ENCODE peak calls at places on chromosome 12, in eight cellular contexts. B is fibroblast of lung; Q is tibial artery; L is naive thymus-derived CD4-positive, alpha-beta T cell; S is Peyer's patch; R is transverse colon; M is heart right ventricle; A is esophagus squamous epithelium. X is an unnamed sample. For H3K9me3, the result is how much of the 10 kb centered on the place peaks cover.

GRCh38 chr12:118537481-118537917 is 161.1 kb downstream of the SUDS3 start:
- DNase-seq in B (no peak), Q (peak), L (no peak), S (no peak), R (peak), M (peak), A (no peak), X (no peak)

GRCh38 chr12:57720606-57721595 is 17.6 kb downstream of the AGAP2 start:
- DNase-seq in B (no peak), Q (no peak), L (no peak), S (no peak), R (no peak), M (no peak), A (no peak), X (no peak)

GRCh38 chr12:2501464-2502181 is 293.1 kb upstream of the FKBP4 start:
- DNase-seq in B (no peak), Q (peak), L (no peak), S (peak), R (no peak), M (peak), A (no peak), X (no peak)

GRCh38 chr12:25714219-25714984 is 161.3 kb upstream of the LMNTD1 start:
- DNase-seq in B (no peak), Q (no peak), L (no peak), S (no peak), R (no peak), M (no peak), A (no peak), X (no peak)

GRCh38 chr12:65720739-65721138 is 103.5 kb upstream of the HMGA2 start:
- DNase-seq in B (no peak), Q (no peak), L (no peak), S (no peak), R (no peak), M (no peak), A (no peak), X (no peak)

GRCh38 chr12:95739561-95740313 is 50.8 kb downstream of the NTN4 start:
- DNase-seq in B (no peak), Q (no peak), L (no peak), S (no peak), R (no peak), M (peak), A (no peak), X (no peak)

GRCh38 chr12:105523164-105524057 is 192.9 kb downstream of the C12orf75 start:
- DNase-seq in B (peak), Q (peak), L (no peak), S (no peak), R (peak), M (peak), A (peak), X (peak)

GRCh38 chr12:120663741-120664140 is 23.2 kb upstream of the MLEC start:
- DNase-seq in B (no peak), Q (no peak), L (no peak), S (no peak), R (no peak), M (no peak), A (no peak), X (no peak)

GRCh38 chr12:114760151-114760877 is 76.3 kb upstream of the TBX3 start:
- DNase-seq in B (no peak), Q (no peak), L (no peak), S (no peak), R (no peak), M (no peak), A (no peak), X (no peak)

GRCh38 chr12:52495385-52495784 is 2.3 kb upstream of the KRT6A start:
- DNase-seq in B (no peak), Q (no peak), L (no peak), S (no peak), R (no peak), M (no peak), A (no peak), X (no peak)

GRCh38 chr12:94134226-94134795 is 14.1 kb upstream of the PLXNC1 start:
- DNase-seq in B (peak), Q (no peak), L (peak), S (no peak), R (no peak), M (peak), A (no peak), X (no peak)

GRCh38 chr12:108972226-108972757 is 48.6 kb downstream of the SVOP start:
- DNase-seq in B (no peak), Q (no peak), L (no peak), S (no peak), R (no peak), M (no peak), A (no peak), X (no peak)

GRCh38 chr12:2451025-2451424 is 343.7 kb upstream of the FKBP4 start:
- DNase-seq in B (no peak), Q (no peak), L (no peak), S (no peak), R (no peak), M (no peak), A (no peak), X (no peak)

DNA sequence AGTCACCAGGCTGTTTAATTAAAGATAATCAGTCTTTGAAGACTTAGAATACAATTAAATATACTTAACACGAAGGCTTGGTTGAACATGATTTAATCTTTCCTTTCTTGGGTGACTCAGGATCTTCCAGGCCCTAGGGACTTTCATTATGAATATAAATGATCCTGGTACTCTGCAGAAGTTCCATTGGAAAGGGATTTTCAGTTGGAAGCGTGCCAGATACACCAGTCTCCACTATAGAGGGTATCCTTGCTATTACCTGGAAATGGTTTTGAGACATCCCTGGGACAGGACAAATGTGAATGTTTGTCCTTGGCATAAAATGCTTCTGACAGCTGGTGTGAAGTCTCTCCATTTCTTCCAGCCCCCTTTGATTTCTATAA is 181.1 kb upstream of the PWP1 start:
- DNase-seq in B (no peak), Q (no peak), L (no peak), S (no peak), R (no peak), M (no peak), A (no peak), X (no peak)
- H3K9me3 ChIP-seq in B (under half), Q (under half), L (under half), S (under half), R (under half), M (under half), A (under half), X (under half)

GRCh38 chr12:131025234-131025633 is 71.5 kb downstream of the ADGRD1 start:
- DNase-seq in B (no peak), Q (no peak), L (no peak), S (no peak), R (no peak), M (no peak), A (no peak), X (no peak)
- H3K9me3 ChIP-seq in B (under half), Q (under half), L (under half), S (under half), R (under half), M (under half), A (under half), X (under half)

DNA sequence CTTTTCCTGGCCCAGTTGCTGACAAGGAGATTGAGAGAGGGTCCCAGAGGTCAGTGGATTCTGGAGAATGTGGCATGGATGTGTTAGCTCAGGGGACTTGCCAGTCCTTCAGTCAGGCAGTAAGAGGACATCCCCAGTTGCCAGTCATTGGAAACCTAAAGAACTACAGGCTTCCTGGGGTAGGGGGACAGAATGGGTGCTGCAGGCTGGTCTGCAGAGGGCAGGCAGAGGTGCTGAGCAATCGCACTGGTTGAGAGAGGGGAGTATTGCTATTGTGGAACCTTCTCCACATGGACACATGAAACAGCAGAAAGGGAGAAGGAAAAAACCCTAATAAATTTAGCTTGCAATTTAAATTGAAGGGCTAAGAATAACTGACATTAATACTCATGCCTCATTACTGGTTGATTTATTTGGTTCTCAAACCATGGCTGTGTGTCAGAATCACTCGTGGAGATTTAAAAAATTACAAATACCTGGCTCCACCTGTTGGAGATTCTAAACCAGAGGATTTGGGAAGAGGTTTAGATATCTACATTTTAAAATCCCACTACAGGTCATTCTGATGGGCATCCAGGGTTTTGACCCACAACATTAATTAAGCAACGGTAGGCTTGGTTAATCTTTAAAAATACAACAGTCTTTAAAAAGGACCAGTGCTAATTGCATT is 71.2 kb upstream of the SLC38A2 start:
- DNase-seq in B (no peak), Q (no peak), L (no peak), S (no peak), R (no peak), M (no peak), A (no peak), X (no peak)
- H3K9me3 ChIP-seq in B (under half), Q (under half), L (under half), S (under half), R (under half), M (under half), A (under half), X (under half)

GRCh38 chr12:62375603-62376002 is 91.0 kb upstream of the MON2 start:
- DNase-seq in B (no peak), Q (no peak), L (no peak), S (no peak), R (no peak), M (no peak), A (no peak), X (no peak)
- H3K9me3 ChIP-seq in B (under half), Q (under half), L (under half), S (under half), R (under half), M (under half), A (under half), X (under half)

GRCh38 chr12:133156125-133156690 is 25.1 kb upstream of the ZNF268 start:
- DNase-seq in B (peak), Q (no peak), L (no peak), S (no peak), R (no peak), M (no peak), A (no peak), X (no peak)
- H3K9me3 ChIP-seq in B (under half), Q (half or more), L (under half), S (under half), R (half or more), M (half or more), A (half or more), X (half or more)

GRCh38 chr12:92726865-92727264 is 24.1 kb downstream of the PLEKHG7 start:
- DNase-seq in B (no peak), Q (no peak), L (no peak), S (no peak), R (no peak), M (no peak), A (no peak), X (no peak)

GRCh38 chr12:92730758-92731157 is 28.0 kb downstream of the PLEKHG7 start:
- DNase-seq in B (no peak), Q (no peak), L (no peak), S (no peak), R (no peak), M (no peak), A (no peak), X (no peak)

GRCh38 chr12:92735131-92735721 is 32.4 kb downstream of the PLEKHG7 start:
- DNase-seq in B (peak), Q (no peak), L (no peak), S (no peak), R (no peak), M (peak), A (no peak), X (no peak)

GRCh38 chr12:92729773-92730305 is 27.1 kb downstream of the PLEKHG7 start:
- DNase-seq in B (no peak), Q (no peak), L (no peak), S (no peak), R (no peak), M (no peak), A (no peak), X (no peak)
- H3K9me3 ChIP-seq in B (under half), Q (under half), L (under half), S (under half), R (under half), M (under half), A (under half), X (under half)

DNA sequence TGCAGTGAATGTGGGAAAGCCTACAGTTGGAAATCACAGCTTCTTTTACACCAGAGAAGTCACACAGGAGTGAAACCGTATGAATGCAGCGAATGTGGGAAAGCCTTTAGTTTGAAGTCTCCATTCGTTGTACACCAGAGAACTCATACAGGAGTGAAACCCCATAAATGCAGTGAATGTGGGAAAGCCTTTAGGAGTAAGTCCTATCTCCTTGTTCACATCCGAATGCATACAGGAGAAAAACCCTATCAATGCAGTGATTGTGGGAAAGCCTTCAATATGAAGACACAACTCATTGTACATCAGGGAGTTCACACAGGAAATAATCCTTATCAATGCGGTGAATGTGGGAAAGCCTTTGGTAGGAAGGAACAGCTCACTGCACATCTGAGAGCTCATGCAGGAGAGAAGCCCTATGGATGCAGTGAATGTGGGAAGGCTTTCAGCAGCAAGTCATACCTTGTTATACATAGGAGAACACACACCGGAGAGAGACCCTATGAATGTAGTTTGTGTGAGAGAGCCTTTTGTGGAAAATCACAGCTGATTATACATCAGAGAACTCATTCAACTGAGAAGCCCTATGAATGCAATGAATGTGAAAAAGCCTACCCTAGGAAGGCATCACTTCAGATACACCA is 24.6 kb downstream of the ZNF26 start:
- DNase-seq in B (peak), Q (no peak), L (peak), S (no peak), R (no peak), M (no peak), A (no peak), X (no peak)
- H3K9me3 ChIP-seq in B (under half), Q (half or more), L (under half), S (under half), R (half or more), M (half or more), A (half or more), X (half or more)

GRCh38 chr12:19848426-19848825 is 409.1 kb downstream of the AEBP2 start:
- DNase-seq in B (no peak), Q (no peak), L (no peak), S (no peak), R (no peak), M (no peak), A (no peak), X (no peak)

GRCh38 chr12:19855876-19856275 is 416.6 kb downstream of the AEBP2 start:
- DNase-seq in B (peak), Q (no peak), L (no peak), S (no peak), R (no peak), M (no peak), A (no peak), X (no peak)

GRCh38 chr12:19850341-19851065 is 411.2 kb downstream of the AEBP2 start:
- DNase-seq in B (peak), Q (peak), L (no peak), S (no peak), R (no peak), M (peak), A (no peak), X (no peak)

GRCh38 chr12:19849208-19849607 is 409.9 kb downstream of the AEBP2 start:
- DNase-seq in B (no peak), Q (no peak), L (no peak), S (no peak), R (no peak), M (no peak), A (no peak), X (no peak)

DNA sequence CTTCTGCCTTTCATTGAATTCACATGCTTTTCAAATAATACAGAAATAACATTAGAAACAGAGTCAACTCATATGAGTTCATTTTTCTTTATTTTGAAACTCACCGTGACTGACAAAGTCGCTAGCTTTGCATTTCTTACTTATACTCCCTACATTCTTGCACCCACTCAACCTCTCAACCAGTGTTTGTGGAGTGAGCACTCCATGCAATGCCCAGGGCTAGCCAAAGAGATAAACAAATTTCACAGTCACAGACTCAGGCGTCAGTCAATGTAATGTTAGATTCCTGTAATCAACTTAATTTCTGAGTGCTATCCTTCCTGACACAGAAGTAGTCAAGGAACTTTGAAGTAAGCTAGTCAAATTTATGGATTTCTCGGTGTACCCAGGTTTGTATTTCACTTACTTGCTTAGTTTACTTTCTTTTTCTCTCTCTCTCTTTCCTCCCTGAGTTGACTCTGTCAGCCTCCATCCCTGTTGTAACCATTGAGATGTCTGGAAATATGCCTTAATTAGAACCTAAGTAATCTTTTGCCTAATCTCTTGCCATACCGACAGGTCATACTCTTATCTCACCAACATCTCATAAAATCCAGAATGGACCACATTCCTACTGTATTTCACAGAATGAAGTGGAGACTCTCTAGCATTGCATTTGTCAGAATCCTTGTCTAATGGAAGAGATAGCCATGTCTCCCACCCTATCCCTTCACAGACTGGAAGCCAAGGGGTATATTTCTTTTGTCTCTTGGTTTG is 413.0 kb downstream of the AEBP2 start:
- DNase-seq in B (no peak), Q (no peak), L (no peak), S (no peak), R (no peak), M (no peak), A (no peak), X (no peak)
- H3K9me3 ChIP-seq in B (under half), Q (under half), L (under half), S (under half), R (under half), M (under half), A (under half), X (under half)

DNA sequence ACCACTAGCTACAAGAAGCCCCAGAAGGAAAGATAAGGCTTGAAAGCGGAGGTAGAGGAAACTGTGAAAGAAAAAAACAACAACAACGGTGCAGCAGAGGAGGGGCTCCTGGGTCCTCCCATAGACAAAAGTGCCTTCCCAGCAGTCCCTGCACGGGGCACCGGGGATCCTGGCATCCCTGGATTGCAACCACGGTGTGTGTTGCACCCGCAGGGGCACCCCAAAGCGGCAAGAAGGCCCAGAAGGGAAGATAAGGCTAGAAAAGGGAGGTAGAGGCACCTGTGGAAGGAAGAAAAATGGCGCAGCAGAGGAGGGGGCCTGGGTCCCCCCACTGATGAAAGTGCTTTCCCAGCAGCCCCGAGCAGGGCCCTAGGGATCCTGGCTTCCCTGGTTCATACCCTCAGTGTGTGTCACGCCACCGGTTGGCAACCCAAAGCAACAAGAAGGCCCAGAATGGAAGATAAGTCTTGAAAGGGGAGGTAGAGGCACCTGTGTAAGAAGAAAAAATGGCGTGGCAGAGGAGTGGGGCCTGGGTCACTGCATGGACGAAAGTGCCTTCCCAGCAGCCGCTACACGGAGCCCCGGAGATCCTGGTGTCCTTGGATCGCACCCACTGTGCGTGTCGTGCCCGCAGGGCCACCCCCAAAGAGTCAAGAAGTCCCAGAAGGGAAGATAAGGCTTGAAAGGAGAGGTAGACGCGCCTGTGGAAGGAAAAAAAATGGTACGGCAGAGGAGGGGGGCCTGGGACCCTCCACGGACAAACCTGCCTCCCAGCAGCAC is 281.0 kb downstream of the ALG10 start:
- DNase-seq in B (no peak), Q (no peak), L (no peak), S (no peak), R (no peak), M (no peak), A (no peak), X (peak)
- H3K9me3 ChIP-seq in B (under half), Q (under half), L (under half), S (under half), R (under half), M (under half), A (half or more), X (under half)

X was measured in kidney.